ENCODE peak calls at places on chromosomes 1 and 21, in six cellular contexts. F is A549, S is upper lobe of right lung, Z is EH, H is EL, I is LoVo. D is an unnamed sample.

GRCh38 chr1:93874025-93874651 is 4.9 kb downstream of the DNTTIP2 start:
- DNase-seq in H (peak), Z (peak), I (no peak), F (peak), S (no peak), D (no peak)

GRCh38 chr1:116814935-116815334 is 60.7 kb downstream of the CD2 start:
- DNase-seq in F (no peak), Z (no peak), S (no peak), H (no peak), I (no peak), D (no peak)

GRCh38 chr21:34994646-34995631 is 54.2 kb downstream of the RUNX1 start:
- DNase-seq in H (no peak), F (no peak), I (no peak), S (no peak), Z (peak), D (no peak)

GRCh38 chr1:107009286-107009685 is 47.2 kb upstream of the PRMT6 start:
- DNase-seq in Z (no peak), I (no peak), S (no peak), F (no peak), H (no peak), D (no peak)

GRCh38 chr1:18638818-18639193 is 8.2 kb downstream of the PAX7 start:
- DNase-seq in F (no peak), H (no peak), I (no peak), Z (no peak), S (no peak), D (no peak)

GRCh38 chr1:176271572-176271971 is 64.5 kb upstream of the COP1 start:
- DNase-seq in S (no peak), F (no peak), H (no peak), I (no peak), Z (no peak), D (no peak)

GRCh38 chr1:16420719-16421118 is 16.5 kb downstream of the SPATA21 start:
- DNase-seq in F (no peak), Z (no peak), H (no peak), S (no peak), I (no peak), D (no peak)

GRCh38 chr1:222547944-222548671 is at the start of gene HHIPL2:
- DNase-seq in F (no peak), H (no peak), S (no peak), Z (no peak), I (no peak), D (no peak)

GRCh38 chr1:117932576-117932975 is 3.0 kb downstream of the WDR3 start:
- DNase-seq in F (no peak), S (no peak), I (no peak), Z (no peak), H (no peak), D (no peak)

GRCh38 chr1:6419803-6420593 is at the start of gene HES2:
- DNase-seq in I (peak), H (no peak), F (no peak), S (no peak), Z (no peak), D (no peak)

GRCh38 chr1:240508950-240509349 is 103.0 kb downstream of the GREM2 start:
- DNase-seq in S (no peak), F (no peak), H (peak), Z (peak), I (no peak), D (no peak)

GRCh38 chr1:86137458-86137857 is 19.1 kb downstream of the COL24A1 start:
- DNase-seq in H (peak), F (no peak), S (no peak), Z (peak), I (no peak), D (no peak)

GRCh38 chr1:172356620-172357019 is 63.9 kb upstream of the C1orf105 start:
- DNase-seq in S (no peak), F (peak), H (peak), Z (peak), I (peak), D (no peak)

GRCh38 chr1:1614954-1615255 is 395 bp upstream of the MIB2 start:
- DNase-seq in Z (no peak), I (no peak), S (no peak), H (no peak), F (no peak), D (no peak)

GRCh38 chr1:101152633-101153032 is 84.2 kb upstream of the S1PR1 start:
- DNase-seq in F (no peak), S (no peak), Z (no peak), H (no peak), I (no peak), D (no peak)

GRCh38 chr1:19450811-19451564 is 34.4 kb downstream of the CAPZB start:
- DNase-seq in F (peak), I (peak), H (peak), Z (peak), S (no peak), D (no peak)

GRCh38 chr1:154155282-154155681 is 409 bp upstream of the NUP210L start:
- DNase-seq in Z (peak), F (no peak), S (no peak), I (no peak), H (no peak), D (no peak)

GRCh38 chr1:64043976-64044375 is 159.4 kb upstream of the UBE2U start:
- DNase-seq in F (no peak), Z (peak), H (peak), I (no peak), S (no peak), D (no peak)

GRCh38 chr1:3688356-3688755 is 36.0 kb downstream of the TP73 start:
- DNase-seq in S (no peak), I (no peak), H (no peak), F (no peak), Z (peak), D (no peak)

GRCh38 chr1:205360166-205360565 is 3.4 kb upstream of the KLHDC8A start:
- DNase-seq in H (no peak), Z (no peak), I (no peak), S (peak), F (no peak), D (no peak)

GRCh38 chr1:87115317-87115885 is 201.0 kb downstream of the HS2ST1 start:
- DNase-seq in Z (peak), S (no peak), I (no peak), H (peak), F (no peak), D (no peak)

GRCh38 chr1:45995298-45995697 is 137.1 kb downstream of the PIK3R3 start:
- DNase-seq in F (no peak), I (no peak), Z (no peak), H (no peak), S (no peak), D (no peak)

GRCh38 chr1:202844935-202845334 is 34.2 kb downstream of the PCAT6 start:
- DNase-seq in I (no peak), H (no peak), S (no peak), Z (peak), F (no peak), D (no peak)

GRCh38 chr1:94017155-94017829 is 103.7 kb downstream of the ABCA4 start:
- DNase-seq in S (no peak), Z (no peak), F (no peak), I (no peak), H (no peak), D (no peak)

GRCh38 chr1:26533951-26534514 is 4.5 kb downstream of the RPS6KA1 start:
- DNase-seq in I (no peak), S (no peak), Z (no peak), F (no peak), H (no peak), D (no peak)

GRCh38 chr1:89721351-89721750 is 88.4 kb downstream of the LRRC8C start:
- DNase-seq in H (peak), Z (peak), F (no peak), I (no peak), S (no peak), D (no peak)

GRCh38 chr1:189962171-189962570 is 515.5 kb downstream of the BRINP3 start:
- DNase-seq in H (peak), Z (no peak), S (no peak), I (no peak), F (no peak), D (no peak)

D was measured in cortex of kidney.